ENCODE peak calls at places on chromosome 4, in seven cellular contexts. P is GM23338, Z is stomach, A is endothelial cell of umbilical vein, K is HepG2, V is K562, J is HL-60. L is an unnamed sample.

GRCh38 chr4:79695848-79696247 is 287.8 kb upstream of the GK2 start:
- DNase-seq in P (peak; percentile 5), Z (no peak), A (no peak), K (no peak), V (no peak), J (no peak), L (no peak)

GRCh38 chr4:15198070-15198727 is 195.9 kb downstream of the CPEB2 start:
- DNase-seq in P (peak; percentile 57), Z (no peak), A (no peak), K (no peak), V (no peak), J (no peak), L (no peak)

GRCh38 chr4:105122334-105122733 is 24.3 kb upstream of the TET2 start:
- DNase-seq in P (peak; percentile 91), Z (no peak), A (peak; percentile 13), K (no peak), V (peak; percentile 14), J (no peak), L (no peak)

GRCh38 chr4:680931-681645 is 6.7 kb downstream of the MYL5 start:
- DNase-seq in P (peak; percentile 77), Z (peak; percentile 67), A (no peak), K (no peak), V (peak; percentile 87), J (no peak), L (peak; percentile 93)

GRCh38 chr4:1593881-1594345 is 90.2 kb downstream of the FAM53A start:
- DNase-seq in P (no peak), Z (no peak), A (no peak), K (no peak), V (peak; percentile 62), J (no peak), L (peak; percentile 68)

GRCh38 chr4:156377036-156377700 is 423.5 kb upstream of the CTSO start:
- DNase-seq in P (no peak), Z (no peak), A (no peak), K (no peak), V (no peak), J (no peak), L (no peak)

GRCh38 chr4:182010876-182011275 is 232.3 kb upstream of the TENM3 start:
- DNase-seq in P (no peak), Z (no peak), A (no peak), K (no peak), V (no peak), J (no peak), L (no peak)

GRCh38 chr4:24729041-24729730 is 66.2 kb upstream of the SOD3 start:
- DNase-seq in P (no peak), Z (no peak), A (no peak), K (no peak), V (no peak), J (no peak), L (no peak)

GRCh38 chr4:36197501-36197900 is 46.8 kb downstream of the ARAP2 start:
- DNase-seq in P (no peak), Z (no peak), A (no peak), K (no peak), V (no peak), J (no peak), L (no peak)

GRCh38 chr4:71553605-71554004 is 214.8 kb downstream of the SLC4A4 start:
- DNase-seq in P (peak; percentile 56), Z (no peak), A (no peak), K (no peak), V (peak; percentile 9), J (no peak), L (no peak)

GRCh38 chr4:21012851-21013331 is 312.6 kb downstream of the PACRGL start:
- DNase-seq in P (no peak), Z (no peak), A (peak; percentile 76), K (no peak), V (no peak), J (no peak), L (no peak)

GRCh38 chr4:186067757-186068385 is 1.1 kb upstream of the TLR3 start:
- DNase-seq in P (peak; percentile 62), Z (peak; percentile 79), A (peak; percentile 68), K (peak; percentile 67), V (peak; percentile 18), J (no peak), L (peak; percentile 89)

GRCh38 chr4:78061939-78062603 is 4.9 kb downstream of the FRAS1 start:
- DNase-seq in P (no peak), Z (no peak), A (no peak), K (no peak), V (no peak), J (no peak), L (no peak)

GRCh38 chr4:16196482-16197393 is 29.5 kb downstream of the TAPT1 start:
- DNase-seq in P (peak; percentile 91), Z (no peak), A (peak; percentile 83), K (peak; percentile 4), V (no peak), J (no peak), L (no peak)

GRCh38 chr4:103086565-103086964 is 10.0 kb upstream of the SLC9B2 start:
- DNase-seq in P (no peak), Z (no peak), A (no peak), K (no peak), V (no peak), J (no peak), L (no peak)

GRCh38 chr4:41154814-41155177 is 59.5 kb downstream of the APBB2 start:
- DNase-seq in P (no peak), Z (no peak), A (peak; percentile 70), K (no peak), V (no peak), J (no peak), L (no peak)

GRCh38 chr4:143586080-143586479 is 72.6 kb downstream of the SMARCA5 start:
- DNase-seq in P (no peak), Z (no peak), A (peak; percentile 86), K (no peak), V (no peak), J (no peak), L (no peak)

GRCh38 chr4:67131224-67131623 is 414.1 kb downstream of the CENPC start:
- DNase-seq in P (no peak), Z (no peak), A (no peak), K (no peak), V (no peak), J (no peak), L (no peak)

GRCh38 chr4:56914336-56914735 is 6.6 kb downstream of the REST start:
- DNase-seq in P (no peak), Z (no peak), A (no peak), K (no peak), V (no peak), J (no peak), L (no peak)

GRCh38 chr4:11632488-11632887 is 203.8 kb upstream of the HS3ST1 start:
- DNase-seq in P (no peak), Z (no peak), A (no peak), K (no peak), V (no peak), J (no peak), L (no peak)
- TF ChIP-seq POLR2AphosphoS5 in P (no peak), Z (no peak), A (no peak), K (no peak), V (no peak), J (no peak), L (no peak)

GRCh38 chr4:120722655-120723054 is 199.9 kb downstream of the PRDM5 start:
- DNase-seq in P (no peak), Z (no peak), A (no peak), K (no peak), V (no peak), J (no peak), L (no peak)

GRCh38 chr4:120723105-120723504 is 199.4 kb downstream of the PRDM5 start:
- DNase-seq in P (peak; percentile 45), Z (no peak), A (peak; percentile 51), K (no peak), V (no peak), J (no peak), L (no peak)

GRCh38 chr4:120725639-120726585 is 196.6 kb downstream of the PRDM5 start:
- DNase-seq in P (no peak), Z (no peak), A (no peak), K (no peak), V (no peak), J (no peak), L (no peak)

GRCh38 chr4:120724656-120725055 is 197.9 kb downstream of the PRDM5 start:
- DNase-seq in P (no peak), Z (no peak), A (no peak), K (no peak), V (no peak), J (no peak), L (no peak)

GRCh38 chr4:120723986-120724385 is 198.5 kb downstream of the PRDM5 start:
- DNase-seq in P (no peak), Z (no peak), A (no peak), K (no peak), V (no peak), J (no peak), L (no peak)
- TF ChIP-seq POLR2AphosphoS5 in P (no peak), Z (no peak), A (no peak), K (no peak), V (no peak), J (no peak), L (no peak)

DNA sequence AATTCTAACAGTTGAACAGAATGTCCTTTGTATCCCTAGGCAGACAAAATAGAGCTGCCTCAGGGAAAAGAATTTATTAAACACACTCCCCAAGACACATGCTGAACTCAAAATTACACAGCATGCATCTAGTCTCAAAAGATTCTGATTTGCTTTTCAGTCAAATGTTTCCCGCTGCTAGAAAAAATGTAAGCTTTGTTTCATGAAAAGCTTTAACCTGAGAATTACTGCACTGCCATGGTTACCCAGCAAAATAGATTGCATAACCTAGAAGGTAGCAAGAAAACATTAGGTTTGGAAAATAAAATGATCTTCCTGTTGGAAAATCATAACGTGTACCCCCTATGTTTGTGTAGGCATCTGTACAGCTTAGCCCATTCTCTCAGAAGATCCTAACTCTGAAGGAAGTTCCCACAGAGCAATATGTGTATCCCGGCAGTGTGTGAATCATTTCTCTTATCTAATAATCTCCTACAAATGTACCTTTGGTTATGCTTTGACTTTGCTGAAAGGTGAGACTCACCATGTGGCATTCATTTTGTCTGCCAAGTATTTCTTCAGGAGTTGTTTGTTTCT is 646.9 kb downstream of the STPG2 start:
- DNase-seq in P (no peak), Z (no peak), A (peak; percentile 27), K (no peak), V (no peak), J (no peak), L (no peak)
- TF ChIP-seq POLR2AphosphoS5 in P (no peak), Z (no peak), A (no peak), K (no peak), V (no peak), J (no peak), L (no peak)

DNA sequence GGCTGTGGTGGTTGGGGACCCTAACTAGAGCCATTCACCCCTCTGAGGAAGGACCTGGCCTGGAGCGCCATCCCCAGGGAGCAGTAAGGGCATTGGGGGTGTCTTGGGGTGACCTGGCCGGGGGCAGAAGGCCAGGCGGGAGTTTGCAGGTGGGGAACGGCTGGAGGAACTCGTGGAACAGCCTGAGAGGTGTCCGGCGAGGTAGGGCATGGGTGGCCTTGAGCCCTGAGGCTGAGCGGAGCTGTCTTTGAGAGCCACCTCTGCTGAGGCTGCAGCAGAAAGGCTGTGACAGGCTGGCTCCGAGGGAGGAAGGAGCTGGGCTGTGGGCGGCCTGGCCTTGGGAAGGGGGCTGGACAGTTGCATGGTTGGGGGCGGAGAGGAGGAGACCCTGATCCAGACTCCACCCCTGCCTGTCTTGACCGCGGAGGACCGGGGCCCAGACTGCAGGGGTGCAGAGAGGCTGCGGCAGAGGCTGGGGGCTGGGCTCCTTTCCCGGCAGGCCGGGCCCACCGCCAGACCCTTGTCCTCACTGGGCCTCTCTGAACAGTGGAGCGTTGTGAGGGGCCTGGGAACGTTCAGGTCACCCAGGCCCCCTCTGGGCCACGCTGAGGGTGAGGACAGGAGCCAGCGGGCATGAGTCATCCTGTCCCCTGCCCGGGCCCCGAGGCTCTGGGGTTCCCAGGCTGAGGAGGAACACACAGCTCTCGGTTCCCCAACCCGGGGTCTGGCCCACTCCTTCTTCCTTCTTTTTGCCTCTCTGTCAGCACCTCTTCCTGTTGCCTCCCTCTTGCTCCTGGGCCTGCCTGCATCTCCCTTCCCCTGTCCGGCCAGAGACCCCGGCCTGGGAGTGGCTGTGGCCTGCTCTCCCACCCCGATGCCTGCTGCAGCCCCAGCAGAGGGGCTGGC is 8.1 kb downstream of the SH3BP2 start:
- DNase-seq in P (peak; percentile 80), Z (peak; percentile 62), A (peak; percentile 54), K (peak; percentile 92), V (peak; percentile 53), J (peak; percentile 81), L (peak; percentile 92)
- TF ChIP-seq POLR2AphosphoS5 in P (no peak), Z (no peak), A (no peak), K (peak; percentile 72), V (no peak), J (no peak), L (peak; percentile 68)

L was measured in upper lobe of left lung.